ENCODE peak calls at places on chromosomes 12 and 14, in nine cellular contexts. One of them, this sample, is unnamed. For H3K4me1, the result is how much of the 10 kb centered on the place peaks cover.

GRCh38 chr14:101226603-101227425 is 323.3 kb upstream of the RTL1 start:
- DNase-seq in thyroid gland: no peak
- DNase-seq in upper lobe of right lung: peak
- DNase-seq in pancreas: peak
- DNase-seq in tibial nerve: no peak
- DNase-seq in neural progenitor cell: no peak
- DNase-seq in fibroblast of lung: no peak
- DNase-seq in adipocyte: no peak
- DNase-seq in IMR-90: no peak
- DNase-seq in this sample: peak

GRCh38 chr12:124441443-124442190 is 125.8 kb downstream of the NCOR2 start:
- DNase-seq in adipocyte: peak
- DNase-seq in upper lobe of right lung: no peak
- DNase-seq in pancreas: no peak
- DNase-seq in IMR-90: peak
- DNase-seq in thyroid gland: no peak
- DNase-seq in tibial nerve: no peak
- DNase-seq in fibroblast of lung: peak
- DNase-seq in neural progenitor cell: no peak
- DNase-seq in this sample: no peak

GRCh38 chr14:54168489-54168888 is 211.9 kb upstream of the BMP4 start:
- DNase-seq in IMR-90: no peak
- DNase-seq in adipocyte: no peak
- DNase-seq in upper lobe of right lung: no peak
- DNase-seq in neural progenitor cell: no peak
- DNase-seq in tibial nerve: no peak
- DNase-seq in pancreas: no peak
- DNase-seq in fibroblast of lung: no peak
- DNase-seq in thyroid gland: no peak
- DNase-seq in this sample: no peak

GRCh38 chr12:90499793-90500192 is 455.2 kb downstream of the CCER1 start:
- DNase-seq in IMR-90: no peak
- DNase-seq in adipocyte: no peak
- DNase-seq in fibroblast of lung: no peak
- DNase-seq in pancreas: no peak
- DNase-seq in tibial nerve: no peak
- DNase-seq in upper lobe of right lung: no peak
- DNase-seq in neural progenitor cell: no peak
- DNase-seq in thyroid gland: no peak
- DNase-seq in this sample: no peak

GRCh38 chr12:24820872-24821271 is 128.0 kb downstream of the BCAT1 start:
- DNase-seq in thyroid gland: no peak
- DNase-seq in IMR-90: peak
- DNase-seq in neural progenitor cell: no peak
- DNase-seq in tibial nerve: peak
- DNase-seq in upper lobe of right lung: no peak
- DNase-seq in adipocyte: no peak
- DNase-seq in pancreas: no peak
- DNase-seq in fibroblast of lung: peak
- DNase-seq in this sample: no peak

GRCh38 chr14:63046339-63047268 is 1.3 kb upstream of the KCNH5 start:
- DNase-seq in upper lobe of right lung: no peak
- DNase-seq in adipocyte: no peak
- DNase-seq in fibroblast of lung: no peak
- DNase-seq in pancreas: no peak
- DNase-seq in thyroid gland: no peak
- DNase-seq in tibial nerve: no peak
- DNase-seq in neural progenitor cell: peak
- DNase-seq in IMR-90: no peak
- DNase-seq in this sample: no peak

GRCh38 chr12:119157528-119157927 is 21.2 kb upstream of the HSPB8 start:
- DNase-seq in fibroblast of lung: no peak
- DNase-seq in upper lobe of right lung: peak
- DNase-seq in pancreas: no peak
- DNase-seq in thyroid gland: peak
- DNase-seq in adipocyte: no peak
- DNase-seq in neural progenitor cell: no peak
- DNase-seq in tibial nerve: no peak
- DNase-seq in IMR-90: no peak
- DNase-seq in this sample: no peak

GRCh38 chr12:29148958-29149690 is at the start of gene FAR2:
- DNase-seq in neural progenitor cell: peak
- DNase-seq in upper lobe of right lung: peak
- DNase-seq in adipocyte: peak
- DNase-seq in pancreas: peak
- DNase-seq in IMR-90: no peak
- DNase-seq in fibroblast of lung: peak
- DNase-seq in tibial nerve: no peak
- DNase-seq in thyroid gland: no peak
- DNase-seq in this sample: peak

GRCh38 chr12:10392394-10392930 is 2.6 kb upstream of the KLRK1 start:
- DNase-seq in fibroblast of lung: peak
- DNase-seq in pancreas: no peak
- DNase-seq in tibial nerve: peak
- DNase-seq in neural progenitor cell: no peak
- DNase-seq in IMR-90: peak
- DNase-seq in upper lobe of right lung: no peak
- DNase-seq in adipocyte: peak
- DNase-seq in thyroid gland: peak
- DNase-seq in this sample: no peak

GRCh38 chr12:10393291-10393690 is 3.5 kb upstream of the KLRK1 start:
- DNase-seq in IMR-90: no peak
- DNase-seq in adipocyte: no peak
- DNase-seq in upper lobe of right lung: no peak
- DNase-seq in thyroid gland: no peak
- DNase-seq in neural progenitor cell: no peak
- DNase-seq in tibial nerve: no peak
- DNase-seq in fibroblast of lung: no peak
- DNase-seq in pancreas: no peak
- DNase-seq in this sample: no peak

GRCh38 chr12:10388611-10389010 is 1.2 kb downstream of the KLRK1 start:
- DNase-seq in pancreas: no peak
- DNase-seq in thyroid gland: no peak
- DNase-seq in adipocyte: no peak
- DNase-seq in fibroblast of lung: no peak
- DNase-seq in IMR-90: no peak
- DNase-seq in neural progenitor cell: no peak
- DNase-seq in tibial nerve: no peak
- DNase-seq in upper lobe of right lung: no peak
- DNase-seq in this sample: no peak

GRCh38 chr12:10385181-10385613 is 4.6 kb downstream of the KLRK1 start:
- DNase-seq in upper lobe of right lung: no peak
- DNase-seq in adipocyte: peak
- DNase-seq in thyroid gland: no peak
- DNase-seq in neural progenitor cell: no peak
- DNase-seq in fibroblast of lung: peak
- DNase-seq in tibial nerve: no peak
- DNase-seq in pancreas: no peak
- DNase-seq in IMR-90: peak
- DNase-seq in this sample: no peak

DNA sequence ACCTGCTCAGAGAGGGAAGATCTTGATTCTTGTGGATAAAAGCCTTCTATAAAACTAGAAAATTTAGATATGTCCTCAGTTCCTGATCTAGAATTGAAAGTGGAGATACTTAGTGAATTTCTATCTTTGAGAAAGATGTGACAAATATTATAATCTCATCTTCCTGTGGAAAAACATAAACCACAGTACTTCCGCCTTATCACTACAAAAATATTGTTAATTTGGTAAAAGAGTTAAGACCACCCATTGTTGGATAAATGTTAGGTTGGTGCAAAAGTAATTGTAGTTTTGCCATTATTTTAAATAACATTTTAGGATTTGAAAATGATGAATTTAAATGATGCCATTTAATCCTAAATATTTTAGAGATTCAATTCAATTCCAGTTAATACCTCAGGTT is at the start of gene KLRK1:
- DNase-seq in fibroblast of lung: no peak
- DNase-seq in neural progenitor cell: no peak
- DNase-seq in thyroid gland: no peak
- DNase-seq in upper lobe of right lung: no peak
- DNase-seq in tibial nerve: no peak
- DNase-seq in adipocyte: no peak
- DNase-seq in pancreas: no peak
- DNase-seq in IMR-90: no peak
- DNase-seq in this sample: no peak
- H3K4me1 ChIP-seq in fibroblast of lung: under half
- H3K4me1 ChIP-seq in neural progenitor cell: under half
- H3K4me1 ChIP-seq in thyroid gland: under half
- H3K4me1 ChIP-seq in upper lobe of right lung: under half
- H3K4me1 ChIP-seq in tibial nerve: under half
- H3K4me1 ChIP-seq in adipocyte: under half
- H3K4me1 ChIP-seq in pancreas: under half
- H3K4me1 ChIP-seq in IMR-90: under half
- H3K4me1 ChIP-seq in this sample: under half

DNA sequence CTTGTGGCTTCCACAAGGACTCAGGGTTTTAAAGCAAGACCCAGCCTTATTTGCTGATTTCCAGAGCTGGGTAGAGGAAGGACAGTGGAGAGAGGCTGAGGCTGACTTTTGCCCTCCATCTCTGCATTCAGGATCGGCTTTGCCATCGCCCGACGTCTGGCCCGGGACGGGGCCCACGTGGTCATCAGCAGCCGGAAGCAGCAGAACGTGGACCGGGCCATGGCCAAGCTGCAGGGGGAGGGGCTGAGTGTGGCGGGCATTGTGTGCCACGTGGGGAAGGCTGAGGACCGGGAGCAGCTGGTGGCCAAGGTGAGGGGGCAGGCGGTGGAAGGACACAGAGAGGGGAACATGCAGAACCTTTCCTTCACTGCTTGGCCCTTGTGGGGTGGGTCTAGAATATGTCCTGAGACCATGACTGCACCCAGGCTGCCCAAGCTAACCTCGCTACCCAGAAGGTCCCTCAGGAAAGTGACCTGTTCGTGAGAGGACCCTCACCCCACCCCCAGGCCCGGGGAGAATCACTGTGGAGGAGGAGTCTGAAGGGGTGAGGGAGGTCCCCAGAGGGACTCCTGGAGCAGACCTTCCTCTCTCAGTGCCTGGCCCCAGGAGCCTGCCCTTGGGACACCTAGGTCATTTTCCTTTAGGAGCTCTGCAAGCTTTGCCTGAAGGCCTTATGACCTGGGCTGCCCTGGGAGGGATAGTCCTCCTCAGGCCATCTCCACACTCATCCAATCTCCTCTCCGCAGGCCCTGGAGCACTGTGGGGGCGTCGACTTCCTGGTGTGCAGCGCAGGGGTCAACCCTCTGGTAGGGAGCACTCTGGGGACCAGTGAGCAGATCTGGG is 3.1 kb downstream of the DHRS2 start:
- DNase-seq in thyroid gland: no peak
- DNase-seq in adipocyte: no peak
- DNase-seq in IMR-90: no peak
- DNase-seq in fibroblast of lung: no peak
- DNase-seq in neural progenitor cell: no peak
- DNase-seq in pancreas: no peak
- DNase-seq in upper lobe of right lung: no peak
- DNase-seq in tibial nerve: no peak
- DNase-seq in this sample: no peak
- H3K4me1 ChIP-seq in thyroid gland: under half
- H3K4me1 ChIP-seq in adipocyte: under half
- H3K4me1 ChIP-seq in IMR-90: under half
- H3K4me1 ChIP-seq in fibroblast of lung: under half
- H3K4me1 ChIP-seq in neural progenitor cell: under half
- H3K4me1 ChIP-seq in pancreas: under half
- H3K4me1 ChIP-seq in upper lobe of right lung: under half
- H3K4me1 ChIP-seq in tibial nerve: under half
- H3K4me1 ChIP-seq in this sample: under half

GRCh38 chr12:68482014-68482413 is 128.7 kb upstream of the RAP1B start:
- DNase-seq in adipocyte: no peak
- DNase-seq in upper lobe of right lung: no peak
- DNase-seq in pancreas: no peak
- DNase-seq in fibroblast of lung: no peak
- DNase-seq in neural progenitor cell: no peak
- DNase-seq in thyroid gland: no peak
- DNase-seq in tibial nerve: no peak
- DNase-seq in IMR-90: no peak
- DNase-seq in this sample: no peak

GRCh38 chr12:68480526-68480925 is 130.2 kb upstream of the RAP1B start:
- DNase-seq in neural progenitor cell: no peak
- DNase-seq in thyroid gland: no peak
- DNase-seq in pancreas: no peak
- DNase-seq in fibroblast of lung: no peak
- DNase-seq in tibial nerve: no peak
- DNase-seq in IMR-90: no peak
- DNase-seq in adipocyte: no peak
- DNase-seq in upper lobe of right lung: no peak
- DNase-seq in this sample: no peak

GRCh38 chr12:68481181-68481941 is 129.3 kb upstream of the RAP1B start:
- DNase-seq in IMR-90: peak
- DNase-seq in upper lobe of right lung: no peak
- DNase-seq in adipocyte: peak
- DNase-seq in neural progenitor cell: no peak
- DNase-seq in thyroid gland: no peak
- DNase-seq in pancreas: no peak
- DNase-seq in tibial nerve: no peak
- DNase-seq in fibroblast of lung: no peak
- DNase-seq in this sample: no peak

GRCh38 chr12:68482660-68483059 is 128.0 kb upstream of the RAP1B start:
- DNase-seq in tibial nerve: no peak
- DNase-seq in thyroid gland: no peak
- DNase-seq in upper lobe of right lung: no peak
- DNase-seq in neural progenitor cell: no peak
- DNase-seq in adipocyte: no peak
- DNase-seq in IMR-90: no peak
- DNase-seq in pancreas: no peak
- DNase-seq in fibroblast of lung: no peak
- DNase-seq in this sample: no peak

DNA sequence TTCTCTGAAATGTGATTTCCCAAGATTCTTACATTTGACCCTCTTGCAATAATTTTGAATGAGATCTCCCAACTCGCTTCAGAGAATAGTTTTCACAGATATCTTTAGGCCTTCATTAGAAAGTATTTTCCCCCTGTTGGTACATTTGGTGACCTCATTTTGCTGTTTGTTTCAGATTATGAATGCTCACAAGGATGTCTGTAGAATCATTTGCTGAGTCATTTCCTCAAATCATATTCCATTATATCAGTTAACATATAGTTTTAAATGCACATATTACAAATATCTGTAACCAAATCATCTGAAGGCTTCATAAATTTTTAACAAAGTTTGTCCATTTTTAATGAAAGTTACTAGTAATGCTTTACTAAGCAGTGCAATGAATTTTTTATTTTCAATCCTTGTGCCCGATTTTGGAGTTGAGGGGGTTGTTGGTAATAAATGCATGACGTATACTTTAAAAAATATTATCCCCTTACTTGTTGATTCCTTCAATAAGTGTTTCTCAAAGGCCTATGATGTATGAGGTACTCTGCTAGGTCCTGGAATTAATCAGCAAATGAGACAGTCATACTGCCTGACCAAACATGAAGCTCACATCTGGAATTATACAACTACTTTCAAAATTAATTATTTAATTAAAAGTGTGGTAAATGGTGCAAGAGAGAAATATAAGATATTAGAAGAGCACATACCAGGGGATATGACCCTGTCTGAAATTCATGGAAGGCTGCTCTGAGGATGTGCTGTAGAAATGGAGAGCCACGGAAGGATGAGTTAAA is 126.9 kb upstream of the RAP1B start:
- DNase-seq in tibial nerve: no peak
- DNase-seq in neural progenitor cell: no peak
- DNase-seq in fibroblast of lung: peak
- DNase-seq in IMR-90: peak
- DNase-seq in adipocyte: peak
- DNase-seq in thyroid gland: no peak
- DNase-seq in pancreas: no peak
- DNase-seq in upper lobe of right lung: no peak
- DNase-seq in this sample: no peak
- H3K4me1 ChIP-seq in tibial nerve: under half
- H3K4me1 ChIP-seq in neural progenitor cell: under half
- H3K4me1 ChIP-seq in fibroblast of lung: under half
- H3K4me1 ChIP-seq in IMR-90: under half
- H3K4me1 ChIP-seq in adipocyte: under half
- H3K4me1 ChIP-seq in thyroid gland: under half
- H3K4me1 ChIP-seq in pancreas: under half
- H3K4me1 ChIP-seq in upper lobe of right lung: under half
- H3K4me1 ChIP-seq in this sample: under half

DNA sequence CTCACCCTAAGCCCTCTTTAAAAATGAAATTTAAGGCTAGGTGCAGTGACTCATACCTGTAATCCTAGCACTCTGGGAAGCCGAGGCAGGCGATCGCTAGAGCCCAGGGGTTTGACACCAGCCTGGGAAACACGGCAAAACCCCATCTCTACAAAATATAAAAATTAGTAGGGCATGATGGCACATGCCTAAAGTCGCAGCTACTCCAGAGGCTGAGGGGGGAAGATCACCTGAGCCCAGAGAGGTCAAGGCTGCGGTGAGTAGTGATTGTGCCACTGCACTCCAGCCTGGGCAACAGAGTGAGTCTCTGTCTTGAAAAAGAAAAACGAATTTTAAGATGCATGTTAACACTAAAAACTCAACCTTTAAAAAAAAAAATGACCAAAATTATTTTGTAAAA is 12.7 kb downstream of the GNPNAT1 start:
- DNase-seq in fibroblast of lung: no peak
- DNase-seq in thyroid gland: no peak
- DNase-seq in pancreas: no peak
- DNase-seq in upper lobe of right lung: no peak
- DNase-seq in neural progenitor cell: no peak
- DNase-seq in adipocyte: no peak
- DNase-seq in tibial nerve: no peak
- DNase-seq in IMR-90: no peak
- DNase-seq in this sample: no peak
- H3K4me1 ChIP-seq in fibroblast of lung: under half
- H3K4me1 ChIP-seq in thyroid gland: under half
- H3K4me1 ChIP-seq in pancreas: under half
- H3K4me1 ChIP-seq in upper lobe of right lung: under half
- H3K4me1 ChIP-seq in neural progenitor cell: under half
- H3K4me1 ChIP-seq in adipocyte: under half
- H3K4me1 ChIP-seq in tibial nerve: under half
- H3K4me1 ChIP-seq in IMR-90: under half
- H3K4me1 ChIP-seq in this sample: under half